ENCODE peak calls at places on chromosome 6, in nine cellular contexts. F, C, G, O, U, L, M, H and P are unnamed samples.

GRCh38 chr6:92979281-92979680 is 440.1 kb downstream of the EPHA7 start:
- DNase-seq in F (no peak), C (no peak), G (no peak), O (no peak), U (no peak), L (no peak), M (no peak), H (no peak), P (no peak)

GRCh38 chr6:149134531-149134933 is 183.0 kb upstream of the TAB2 start:
- DNase-seq in F (no peak), C (peak), G (no peak), O (no peak), U (no peak), L (no peak), M (no peak), H (no peak), P (no peak)

GRCh38 chr6:3518356-3518841 is 61.5 kb upstream of the SLC22A23 start:
- DNase-seq in F (peak), C (peak), G (peak), O (no peak), U (no peak), L (no peak), M (peak), H (no peak), P (peak)

GRCh38 chr6:89792881-89793280 is 26.7 kb downstream of the MDN1 start:
- DNase-seq in F (peak), C (no peak), G (peak), O (no peak), U (no peak), L (no peak), M (peak), H (no peak), P (peak)

GRCh38 chr6:13729891-13730290 is 18.3 kb upstream of the RANBP9 start:
- DNase-seq in F (no peak), C (no peak), G (peak), O (no peak), U (no peak), L (no peak), M (peak), H (no peak), P (no peak)

GRCh38 chr6:46287043-46287442 is 116.3 kb upstream of the ENPP5 start:
- DNase-seq in F (no peak), C (no peak), G (no peak), O (no peak), U (no peak), L (no peak), M (no peak), H (no peak), P (no peak)

GRCh38 chr6:166553563-166554271 is 32.8 kb downstream of the RAMACL start:
- DNase-seq in F (no peak), C (peak), G (peak), O (no peak), U (no peak), L (no peak), M (peak), H (no peak), P (no peak)

GRCh38 chr6:134753001-134753400 is 196.9 kb downstream of the ALDH8A1 start:
- DNase-seq in F (no peak), C (no peak), G (no peak), O (no peak), U (no peak), L (no peak), M (peak), H (no peak), P (no peak)

GRCh38 chr6:43708857-43709653 is 21.5 kb upstream of the MRPS18A start:
- DNase-seq in F (no peak), C (peak), G (peak), O (no peak), U (no peak), L (no peak), M (no peak), H (no peak), P (no peak)

GRCh38 chr6:21404577-21404976 is 189.0 kb upstream of the SOX4 start:
- DNase-seq in F (no peak), C (no peak), G (no peak), O (no peak), U (no peak), L (no peak), M (no peak), H (no peak), P (no peak)

GRCh38 chr6:7649037-7649810 is 59.2 kb downstream of the SNRNP48 start:
- DNase-seq in F (no peak), C (no peak), G (no peak), O (no peak), U (no peak), L (no peak), M (no peak), H (no peak), P (no peak)

GRCh38 chr6:41489284-41489851 is 56.8 kb upstream of the FOXP4 start:
- DNase-seq in F (peak), C (no peak), G (no peak), O (no peak), U (no peak), L (no peak), M (no peak), H (no peak), P (no peak)

GRCh38 chr6:319177-320131 is 27.2 kb downstream of the DUSP22 start:
- DNase-seq in F (no peak), C (no peak), G (no peak), O (peak), U (no peak), L (no peak), M (no peak), H (no peak), P (no peak)

GRCh38 chr6:71139249-71139648 is 149.4 kb upstream of the OGFRL1 start:
- DNase-seq in F (no peak), C (no peak), G (peak), O (no peak), U (no peak), L (no peak), M (peak), H (no peak), P (no peak)

GRCh38 chr6:56292505-56293181 is 45.3 kb upstream of the COL21A1 start:
- DNase-seq in F (no peak), C (peak), G (peak), O (no peak), U (no peak), L (no peak), M (peak), H (no peak), P (peak)

GRCh38 chr6:129719692-129720091 is 9.7 kb upstream of the ARHGAP18 start:
- DNase-seq in F (no peak), C (no peak), G (no peak), O (no peak), U (no peak), L (no peak), M (no peak), H (no peak), P (no peak)

GRCh38 chr6:117951783-117952182 is 44.7 kb downstream of the SLC35F1 start:
- DNase-seq in F (no peak), C (no peak), G (no peak), O (no peak), U (no peak), L (no peak), M (no peak), H (no peak), P (no peak)

GRCh38 chr6:109082178-109082577 is 12.5 kb downstream of the SESN1 start:
- DNase-seq in F (no peak), C (no peak), G (no peak), O (no peak), U (no peak), L (no peak), M (no peak), H (no peak), P (no peak)